ENCODE peak calls at places on chromosomes 1 and 21, in five cellular contexts. S, X, I, T and Z are unnamed samples.

GRCh38 chr1:219340796-219341195 is 167.1 kb downstream of the LYPLAL1 start:
- DNase-seq in X (no peak), T (peak; percentile 22), I (peak; percentile 66), S (no peak), Z (no peak)

GRCh38 chr1:21338568-21339401 is 48.5 kb upstream of the ECE1 start:
- DNase-seq in X (no peak), T (no peak), S (no peak), I (peak; percentile 52), Z (no peak)

GRCh38 chr21:44869860-44870747 is 3.4 kb downstream of the PTTG1IP start:
- DNase-seq in I (peak; percentile 98), X (no peak), S (no peak), T (no peak), Z (no peak)

GRCh38 chr1:58903450-58904298 is 119.8 kb upstream of the JUN start:
- DNase-seq in T (peak; percentile 48), S (peak; percentile 86), X (peak; percentile 63), I (peak; percentile 93), Z (no peak)

GRCh38 chr1:211635602-211636205 is 39.7 kb downstream of the NEK2 start:
- DNase-seq in X (no peak), S (no peak), T (no peak), I (no peak), Z (no peak)

GRCh38 chr1:167515893-167516321 is 2.4 kb downstream of the CD247 start:
- DNase-seq in S (no peak), T (no peak), X (no peak), I (no peak), Z (no peak)

GRCh38 chr1:2230781-2231666 is 2.9 kb downstream of the SKI start:
- DNase-seq in X (no peak), S (peak; percentile 52), T (no peak), I (peak; percentile 31), Z (no peak)

GRCh38 chr1:226572325-226572726 is 23.8 kb downstream of the STUM start:
- DNase-seq in T (no peak), I (no peak), S (no peak), X (no peak), Z (no peak)

GRCh38 chr1:28646040-28646439 is 2.4 kb upstream of the RNU11 start:
- DNase-seq in S (no peak), X (no peak), T (no peak), I (peak; percentile 70), Z (no peak)

GRCh38 chr1:12480748-12481362 is 137.2 kb downstream of the DHRS3 start:
- DNase-seq in S (no peak), X (no peak), T (no peak), I (peak; percentile 95), Z (no peak)

GRCh38 chr1:188433428-188433827 is 1604.7 kb downstream of the PLA2G4A start:
- DNase-seq in S (no peak), X (no peak), I (peak; percentile 76), T (no peak), Z (no peak)

GRCh38 chr1:94335950-94336349 is 82.2 kb upstream of the ABCD3 start:
- DNase-seq in T (peak; percentile 74), X (no peak), S (no peak), I (peak; percentile 94), Z (no peak)

GRCh38 chr1:36239941-36240637 is 15.8 kb downstream of the THRAP3 start:
- DNase-seq in I (no peak), X (no peak), T (no peak), S (no peak), Z (peak; percentile 20)

GRCh38 chr1:27137022-27137542 is 17.8 kb downstream of the SLC9A1 start:
- DNase-seq in I (no peak), T (no peak), X (peak; percentile 35), S (peak; percentile 79), Z (no peak)

GRCh38 chr1:14027099-14027498 is 327.1 kb downstream of the PRDM2 start:
- DNase-seq in I (no peak), S (no peak), T (no peak), X (no peak), Z (no peak)

GRCh38 chr1:182205378-182206022 is 144.0 kb upstream of the ZNF648 start:
- DNase-seq in I (no peak), T (no peak), S (no peak), X (no peak), Z (no peak)

GRCh38 chr1:12053752-12054548 is 9.2 kb upstream of the TNFRSF8 start:
- DNase-seq in S (no peak), T (no peak), X (no peak), I (no peak), Z (no peak)

GRCh38 chr1:51524817-51525216 is 5.8 kb upstream of the EPS15 start:
- DNase-seq in I (no peak), S (no peak), X (no peak), T (no peak), Z (no peak)

GRCh38 chr1:6245869-6246496 is 2.0 kb downstream of the HES3 start:
- DNase-seq in I (peak; percentile 47), X (peak; percentile 41), S (peak; percentile 44), T (no peak), Z (peak; percentile 52)

GRCh38 chr1:227952374-227953021 is 4.8 kb upstream of the WNT9A start:
- DNase-seq in S (no peak), T (no peak), X (no peak), I (no peak), Z (no peak)

GRCh38 chr1:23210351-23210785 is 6.9 kb downstream of the HTR1D start:
- DNase-seq in X (no peak), T (no peak), S (no peak), I (peak; percentile 16), Z (no peak)

GRCh38 chr1:43994071-43994470 is 2.7 kb downstream of the CCDC24 start:
- DNase-seq in S (no peak), T (no peak), I (no peak), X (no peak), Z (no peak)

GRCh38 chr1:20102875-20103274 is 16.5 kb downstream of the PLA2G2D start:
- DNase-seq in I (peak; percentile 89), T (no peak), S (no peak), X (no peak), Z (no peak)

GRCh38 chr1:163870666-163871065 is 548.9 kb downstream of the NUF2 start:
- DNase-seq in X (no peak), I (peak; percentile 79), T (no peak), S (no peak), Z (no peak)

GRCh38 chr1:163410073-163410522 is 88.3 kb downstream of the NUF2 start:
- DNase-seq in T (peak; percentile 72), S (no peak), I (peak; percentile 47), X (no peak), Z (peak; percentile 96)

GRCh38 chr1:247332215-247332900 is 691 bp upstream of the ZNF496 start:
- DNase-seq in I (peak; percentile 48), T (no peak), S (peak; percentile 52), X (peak; percentile 27), Z (no peak)

GRCh38 chr1:20735581-20736111 is 3.1 kb upstream of the SH2D5 start:
- DNase-seq in I (no peak), T (no peak), S (no peak), X (no peak), Z (no peak)

GRCh38 chr1:7922301-7922700 is 18.3 kb downstream of the TNFRSF9 start:
- DNase-seq in T (no peak), I (peak; percentile 65), S (no peak), X (no peak), Z (no peak)

GRCh38 chr1:67853704-67854103 is 20.4 kb upstream of the GNG12 start:
- DNase-seq in X (no peak), T (peak; percentile 57), I (peak; percentile 87), S (no peak), Z (peak; percentile 67)

GRCh38 chr1:37035014-37035686 is 835 bp upstream of the GRIK3 start:
- DNase-seq in I (no peak), S (no peak), T (no peak), X (no peak), Z (no peak)

GRCh38 chr1:7578206-7578605 is 192.9 kb upstream of the VAMP3 start:
- DNase-seq in I (no peak), T (no peak), X (no peak), S (no peak), Z (no peak)